ENCODE peak calls at places on chromosome 21, in five cellular contexts. B, S, G, M and N are unnamed samples.
A peak's percentile ranks its signal among the peaks of the same experiment; 100 is the strongest.

GRCh38 chr21:17930102-17930501 is 110.9 kb upstream of the C21orf91 start:
- DNase-seq in G (no peak), B (no peak), M (no peak), S (no peak), N (no peak)

GRCh38 chr21:20013851-20014250 is 984.4 kb upstream of the NCAM2 start:
- DNase-seq in S (no peak), G (no peak), M (no peak), B (no peak), N (no peak)

GRCh38 chr21:35204850-35205564 is 155.9 kb upstream of the RUNX1 start:
- DNase-seq in B (no peak), M (peak; percentile 91), G (peak; percentile 34), S (peak; percentile 47), N (no peak)

GRCh38 chr21:41707231-41707988 is 59.4 kb downstream of the RIPK4 start:
- DNase-seq in S (no peak), M (no peak), B (no peak), G (no peak), N (no peak)

GRCh38 chr21:42238185-42238934 is 19.4 kb downstream of the ABCG1 start:
- DNase-seq in M (no peak), S (no peak), G (no peak), B (no peak), N (no peak)

GRCh38 chr21:46253610-46254124 is 25.1 kb upstream of the LSS start:
- DNase-seq in G (no peak), B (no peak), S (no peak), M (no peak), N (no peak)

GRCh38 chr21:41509206-41509496 is 1.2 kb upstream of the TMPRSS2 start:
- DNase-seq in S (no peak), B (no peak), G (no peak), M (no peak), N (no peak)

GRCh38 chr21:43317959-43318358 is 109.0 kb downstream of the SIK1 start:
- DNase-seq in S (no peak), B (no peak), M (no peak), G (no peak), N (no peak)

GRCh38 chr21:41895643-41896493 is 16.7 kb upstream of the PRDM15 start:
- DNase-seq in G (no peak), S (peak; percentile 32), B (no peak), M (no peak), N (no peak)

GRCh38 chr21:17454315-17455027 is 58.4 kb upstream of the CXADR start:
- DNase-seq in S (no peak), G (peak; percentile 61), M (peak; percentile 76), B (peak; percentile 70), N (no peak)

GRCh38 chr21:35468991-35469390 is 419.9 kb upstream of the RUNX1 start:
- DNase-seq in G (no peak), M (no peak), B (no peak), S (no peak), N (no peak)

GRCh38 chr21:36450511-36450910 is 29.4 kb downstream of the CLDN14 start:
- DNase-seq in S (no peak), B (no peak), G (no peak), M (no peak), N (no peak)

GRCh38 chr21:26513212-26513611 is 59.9 kb downstream of the CYYR1 start:
- DNase-seq in S (no peak), M (no peak), B (no peak), G (no peak), N (no peak)

GRCh38 chr21:41680444-41681335 is 86.2 kb downstream of the RIPK4 start:
- DNase-seq in S (no peak), B (no peak), M (no peak), G (no peak), N (no peak)

GRCh38 chr21:34890724-34891609 is 158.1 kb downstream of the RUNX1 start:
- DNase-seq in G (no peak), M (peak; percentile 50), S (peak; percentile 30), B (peak; percentile 20), N (no peak)

GRCh38 chr21:31484219-31484618 is 140.2 kb upstream of the TIAM1 start:
- DNase-seq in B (no peak), G (no peak), M (no peak), S (no peak), N (no peak)

GRCh38 chr21:35512321-35512720 is 463.2 kb upstream of the RUNX1 start:
- DNase-seq in S (no peak), M (no peak), G (no peak), B (no peak), N (no peak)

GRCh38 chr21:34078915-34079314 is 5.5 kb downstream of the MRPS6 start:
- DNase-seq in S (peak; percentile 63), G (no peak), M (no peak), B (no peak), N (no peak)

GRCh38 chr21:17931080-17931479 is 111.9 kb upstream of the C21orf91 start:
- DNase-seq in S (no peak), G (no peak), B (peak; percentile 24), M (no peak), N (no peak)

GRCh38 chr21:41008971-41009370 is 159.0 kb upstream of the BACE2 start:
- DNase-seq in G (no peak), B (no peak), M (no peak), S (no peak), N (no peak)

GRCh38 chr21:41783476-41784150 is 16.8 kb upstream of the RIPK4 start:
- DNase-seq in G (no peak), S (peak; percentile 85), B (no peak), M (no peak), N (no peak)

GRCh38 chr21:41429305-41429704 is 3.3 kb downstream of the MX1 start:
- DNase-seq in B (no peak), M (no peak), G (no peak), S (no peak), N (no peak)

GRCh38 chr21:26469789-26470188 is 103.3 kb downstream of the CYYR1 start:
- DNase-seq in G (no peak), B (no peak), M (no peak), S (no peak), N (no peak)

GRCh38 chr21:17679002-17679600 is 66.4 kb upstream of the BTG3 start:
- DNase-seq in M (no peak), G (no peak), S (no peak), B (peak; percentile 56), N (no peak)

GRCh38 chr21:17438642-17439041 is 74.2 kb upstream of the CXADR start:
- DNase-seq in G (no peak), S (no peak), B (peak; percentile 44), M (no peak), N (no peak)

GRCh38 chr21:36613064-36613463 is 85.9 kb upstream of the SIM2 start:
- DNase-seq in M (no peak), S (no peak), B (no peak), G (no peak), N (no peak)

GRCh38 chr21:35521293-35521692 is 472.2 kb upstream of the RUNX1 start:
- DNase-seq in B (no peak), M (no peak), G (no peak), S (no peak), N (no peak)

GRCh38 chr21:31660134-31660565 is 657 bp downstream of the SOD1 start:
- DNase-seq in B (no peak), M (peak; percentile 75), S (peak; percentile 61), G (no peak), N (peak; percentile 78)

GRCh38 chr21:41217656-41218380 is 49.9 kb downstream of the BACE2 start:
- DNase-seq in S (peak; percentile 80), B (no peak), G (no peak), M (no peak), N (no peak)

GRCh38 chr21:36113647-36114428 is 21.0 kb upstream of the CBR3 start:
- DNase-seq in M (no peak), B (no peak), G (no peak), S (peak; percentile 85), N (no peak)

GRCh38 chr21:20720623-20721022 is 277.6 kb upstream of the NCAM2 start:
- DNase-seq in B (no peak), G (no peak), S (no peak), M (no peak), N (no peak)

GRCh38 chr21:46551636-46552241 is 53.1 kb downstream of the S100B start:
- DNase-seq in G (no peak), B (no peak), S (no peak), M (no peak), N (no peak)

GRCh38 chr21:25161571-25161970 is 445.7 kb downstream of the MRPL39 start:
- DNase-seq in S (no peak), M (no peak), B (no peak), G (no peak), N (no peak)

GRCh38 chr21:42443876-42444744 is 40.4 kb downstream of the UBASH3A start:
- DNase-seq in M (no peak), B (no peak), G (no peak), S (peak; percentile 6), N (no peak)

GRCh38 chr21:42731264-42732032 is 78.0 kb downstream of the PDE9A start:
- DNase-seq in S (peak; percentile 93), M (no peak), B (no peak), G (no peak), N (peak; percentile 76)

GRCh38 chr21:16258834-16259611 is 529.2 kb downstream of the USP25 start:
- DNase-seq in B (no peak), M (no peak), S (no peak), G (no peak), N (no peak)

GRCh38 chr21:16264314-16264713 is 534.5 kb downstream of the USP25 start:
- DNase-seq in B (no peak), S (no peak), G (no peak), M (no peak), N (no peak)

GRCh38 chr21:16262109-16262508 is 532.3 kb downstream of the USP25 start:
- DNase-seq in M (no peak), B (no peak), S (no peak), G (no peak), N (no peak)
- TF ChIP-seq EP300 in M (no peak), B (no peak), S (no peak), G (no peak), N (no peak)

GRCh38 chr21:44630440-44630839 is 3.5 kb downstream of the KRTAP10-9 start:
- DNase-seq in B (no peak), M (no peak), S (no peak), G (no peak), N (no peak)
- H3K27me3 ChIP-seq in B (peaks cover 11% of the 10 kb centered on the region), M (no peaks in the 10 kb centered on the region), S (peaks cover 11% of the 10 kb centered on the region), G (no peaks in the 10 kb centered on the region), N (peaks cover 21% of the 10 kb centered on the region)

GRCh38 chr21:39620856-39621255 is 8.1 kb downstream of the B3GALT5 start:
- DNase-seq in M (no peak), S (no peak), G (no peak), B (no peak), N (no peak)
- H3K4me3 ChIP-seq in M (no peak overlapping the region), S (no peak overlapping the region), G (no peak overlapping the region), B (no peak overlapping the region), N (no peak overlapping the region)

GRCh38 chr21:28336299-28336698 is 656.4 kb downstream of the LTN1 start:
- DNase-seq in G (no peak), S (no peak), M (no peak), B (peak; percentile 22), N (no peak)
- TF ChIP-seq EP300 in G (no peak), S (no peak), M (no peak), B (peak; percentile 63), N (no peak)